ENCODE peak calls at places on chromosome 17, in eight cellular contexts. One of them, this sample, is unnamed.

GRCh38 chr17:19713462-19713861 is 2.9 kb downstream of the SLC47A2 start:
- DNase-seq in heart left ventricle: no peak
- DNase-seq in GM23338: peak
- DNase-seq in mammary epithelial cell: no peak
- DNase-seq in foreskin fibroblast: no peak
- DNase-seq in lung: no peak
- DNase-seq in SK-N-SH: peak
- DNase-seq in heart right ventricle: no peak
- DNase-seq in this sample: no peak

GRCh38 chr17:61260061-61260797 is 139.4 kb upstream of the TBX2 start:
- DNase-seq in heart left ventricle: no peak
- DNase-seq in GM23338: no peak
- DNase-seq in SK-N-SH: no peak
- DNase-seq in lung: no peak
- DNase-seq in heart right ventricle: peak
- DNase-seq in mammary epithelial cell: no peak
- DNase-seq in foreskin fibroblast: peak
- DNase-seq in this sample: no peak

GRCh38 chr17:66301864-66302741 is at the start of gene PRKCA:
- DNase-seq in heart right ventricle: peak
- DNase-seq in SK-N-SH: peak
- DNase-seq in mammary epithelial cell: peak
- DNase-seq in heart left ventricle: peak
- DNase-seq in GM23338: peak
- DNase-seq in lung: peak
- DNase-seq in foreskin fibroblast: peak
- DNase-seq in this sample: peak

GRCh38 chr17:59668816-59669215 is 38.4 kb downstream of the PTRH2 start:
- DNase-seq in heart left ventricle: no peak
- DNase-seq in lung: no peak
- DNase-seq in foreskin fibroblast: peak
- DNase-seq in heart right ventricle: no peak
- DNase-seq in mammary epithelial cell: peak
- DNase-seq in GM23338: no peak
- DNase-seq in SK-N-SH: no peak
- DNase-seq in this sample: peak

GRCh38 chr17:60128171-60128859 is 21.5 kb upstream of the CA4 start:
- DNase-seq in mammary epithelial cell: no peak
- DNase-seq in SK-N-SH: peak
- DNase-seq in GM23338: no peak
- DNase-seq in foreskin fibroblast: no peak
- DNase-seq in heart left ventricle: no peak
- DNase-seq in heart right ventricle: peak
- DNase-seq in lung: peak
- DNase-seq in this sample: no peak

GRCh38 chr17:9050801-9051401 is 29.6 kb downstream of the NTN1 start:
- DNase-seq in SK-N-SH: no peak
- DNase-seq in GM23338: peak
- DNase-seq in mammary epithelial cell: peak
- DNase-seq in heart right ventricle: no peak
- DNase-seq in lung: peak
- DNase-seq in heart left ventricle: no peak
- DNase-seq in foreskin fibroblast: no peak
- DNase-seq in this sample: no peak

GRCh38 chr17:79907855-79908254 is 68.6 kb upstream of the CBX4 start:
- DNase-seq in foreskin fibroblast: peak
- DNase-seq in mammary epithelial cell: no peak
- DNase-seq in lung: peak
- DNase-seq in heart left ventricle: no peak
- DNase-seq in heart right ventricle: no peak
- DNase-seq in GM23338: no peak
- DNase-seq in SK-N-SH: no peak
- DNase-seq in this sample: no peak

GRCh38 chr17:61159415-61159814 is 240.2 kb upstream of the TBX2 start:
- DNase-seq in heart left ventricle: no peak
- DNase-seq in mammary epithelial cell: no peak
- DNase-seq in SK-N-SH: no peak
- DNase-seq in foreskin fibroblast: no peak
- DNase-seq in heart right ventricle: no peak
- DNase-seq in GM23338: peak
- DNase-seq in lung: no peak
- DNase-seq in this sample: no peak

GRCh38 chr17:80246266-80246681 is 14.4 kb upstream of the RNF213 start:
- DNase-seq in lung: no peak
- DNase-seq in foreskin fibroblast: no peak
- DNase-seq in heart left ventricle: no peak
- DNase-seq in mammary epithelial cell: no peak
- DNase-seq in GM23338: no peak
- DNase-seq in SK-N-SH: peak
- DNase-seq in heart right ventricle: no peak
- DNase-seq in this sample: no peak

GRCh38 chr17:33267881-33268548 is 25.1 kb downstream of the ASIC2 start:
- DNase-seq in heart left ventricle: no peak
- DNase-seq in foreskin fibroblast: no peak
- DNase-seq in lung: no peak
- DNase-seq in SK-N-SH: no peak
- DNase-seq in GM23338: no peak
- DNase-seq in heart right ventricle: no peak
- DNase-seq in mammary epithelial cell: no peak
- DNase-seq in this sample: no peak

GRCh38 chr17:18176152-18176551 is 7.5 kb upstream of the ALKBH5 start:
- DNase-seq in foreskin fibroblast: no peak
- DNase-seq in lung: no peak
- DNase-seq in heart right ventricle: no peak
- DNase-seq in GM23338: no peak
- DNase-seq in SK-N-SH: no peak
- DNase-seq in heart left ventricle: no peak
- DNase-seq in mammary epithelial cell: no peak
- DNase-seq in this sample: peak

GRCh38 chr17:4786516-4786915 is 352 bp upstream of the VMO1 start:
- DNase-seq in lung: no peak
- DNase-seq in SK-N-SH: no peak
- DNase-seq in heart right ventricle: peak
- DNase-seq in foreskin fibroblast: no peak
- DNase-seq in GM23338: no peak
- DNase-seq in heart left ventricle: no peak
- DNase-seq in mammary epithelial cell: no peak
- DNase-seq in this sample: no peak

GRCh38 chr17:38825762-38826247 is 684 bp upstream of the CWC25 start:
- DNase-seq in foreskin fibroblast: no peak
- DNase-seq in lung: no peak
- DNase-seq in GM23338: peak
- DNase-seq in heart left ventricle: no peak
- DNase-seq in heart right ventricle: no peak
- DNase-seq in SK-N-SH: no peak
- DNase-seq in mammary epithelial cell: no peak
- DNase-seq in this sample: no peak
- H3K4me3 ChIP-seq in foreskin fibroblast: peak
- H3K4me3 ChIP-seq in lung: peak
- H3K4me3 ChIP-seq in GM23338: peak
- H3K4me3 ChIP-seq in heart left ventricle: peak
- H3K4me3 ChIP-seq in heart right ventricle: peak
- H3K4me3 ChIP-seq in SK-N-SH: peak
- H3K4me3 ChIP-seq in mammary epithelial cell: peak
- H3K4me3 ChIP-seq in this sample: peak

DNA sequence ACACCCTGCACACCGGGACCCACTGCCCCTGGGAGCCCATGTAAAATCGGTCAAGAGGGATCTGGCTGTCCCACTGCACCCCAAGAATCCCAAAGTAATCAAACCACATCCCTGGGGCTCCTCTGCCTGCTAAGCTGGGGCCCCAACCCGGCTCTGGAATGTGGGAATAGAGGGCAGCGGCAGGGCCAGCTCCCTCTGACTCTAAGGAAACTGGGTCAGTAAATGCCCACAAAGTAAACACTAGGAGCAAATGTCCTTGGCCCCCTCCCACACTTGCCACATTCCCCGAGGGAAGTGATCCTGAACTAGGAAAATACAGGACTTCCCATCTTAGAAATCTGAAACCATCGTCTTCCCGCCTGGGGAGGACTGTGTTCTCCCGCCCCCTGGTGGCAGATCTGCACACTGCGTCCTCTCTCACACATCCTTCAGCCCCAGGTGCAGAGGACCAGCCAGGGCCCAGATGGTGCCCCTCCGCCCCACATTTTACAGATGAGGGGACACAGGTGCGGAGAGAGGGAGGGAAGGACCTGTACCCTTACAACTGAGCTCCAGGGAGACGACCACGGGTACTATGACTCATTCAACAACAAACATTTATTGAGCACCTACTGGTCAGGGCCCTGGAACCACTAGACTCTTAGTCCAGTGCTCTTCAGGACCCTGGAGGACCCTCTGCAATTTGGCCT is 10.2 kb downstream of the P3H4 start:
- DNase-seq in GM23338: peak
- DNase-seq in foreskin fibroblast: peak
- DNase-seq in lung: peak
- DNase-seq in SK-N-SH: peak
- DNase-seq in heart right ventricle: peak
- DNase-seq in mammary epithelial cell: peak
- DNase-seq in heart left ventricle: peak
- DNase-seq in this sample: peak
- H3K4me3 ChIP-seq in GM23338: peak
- H3K4me3 ChIP-seq in foreskin fibroblast: no peak
- H3K4me3 ChIP-seq in lung: no peak
- H3K4me3 ChIP-seq in SK-N-SH: no peak
- H3K4me3 ChIP-seq in heart right ventricle: no peak
- H3K4me3 ChIP-seq in mammary epithelial cell: no peak
- H3K4me3 ChIP-seq in heart left ventricle: no peak
- H3K4me3 ChIP-seq in this sample: no peak

DNA sequence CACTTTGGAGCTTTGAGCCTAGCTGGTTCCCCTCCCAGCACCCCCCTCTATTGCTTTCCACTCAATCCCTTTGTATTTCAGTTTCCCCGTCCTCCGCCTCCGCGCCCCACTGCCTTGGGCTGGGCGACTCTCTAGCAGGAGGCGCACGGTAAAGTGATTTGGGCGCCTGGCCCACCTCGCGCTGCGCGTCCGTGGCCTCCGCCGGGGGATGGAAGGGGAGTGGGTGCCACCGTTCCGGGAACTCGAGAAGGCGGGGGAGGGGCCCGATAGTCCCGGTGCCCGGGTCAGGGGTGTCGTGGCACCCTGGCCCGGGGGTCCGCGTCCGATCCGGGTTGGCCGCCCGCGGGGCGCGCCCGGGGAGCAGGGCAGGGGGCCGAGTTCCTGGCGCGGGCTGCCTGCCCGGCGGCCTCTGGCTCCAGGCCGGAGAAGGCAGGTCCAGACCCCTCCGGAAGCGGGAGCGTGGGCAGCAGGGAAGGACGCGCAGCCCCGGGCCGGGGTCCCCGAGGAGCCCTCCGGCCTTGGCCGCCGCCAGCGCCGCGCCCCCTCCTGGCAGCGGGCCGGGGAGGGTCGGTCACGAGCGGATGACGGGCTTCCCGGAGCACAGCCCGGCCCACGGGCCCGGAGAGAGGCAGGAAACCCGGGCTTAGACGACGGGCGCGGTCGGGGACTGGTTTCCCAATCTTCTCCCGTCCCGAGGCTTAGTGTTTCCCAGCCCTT is 15.8 kb downstream of the MEOX1 start:
- DNase-seq in SK-N-SH: peak
- DNase-seq in lung: peak
- DNase-seq in GM23338: peak
- DNase-seq in mammary epithelial cell: no peak
- DNase-seq in foreskin fibroblast: no peak
- DNase-seq in heart right ventricle: peak
- DNase-seq in heart left ventricle: peak
- DNase-seq in this sample: no peak
- H3K4me3 ChIP-seq in SK-N-SH: peak
- H3K4me3 ChIP-seq in lung: peak
- H3K4me3 ChIP-seq in GM23338: peak
- H3K4me3 ChIP-seq in mammary epithelial cell: no peak
- H3K4me3 ChIP-seq in foreskin fibroblast: peak
- H3K4me3 ChIP-seq in heart right ventricle: peak
- H3K4me3 ChIP-seq in heart left ventricle: peak
- H3K4me3 ChIP-seq in this sample: no peak

DNA sequence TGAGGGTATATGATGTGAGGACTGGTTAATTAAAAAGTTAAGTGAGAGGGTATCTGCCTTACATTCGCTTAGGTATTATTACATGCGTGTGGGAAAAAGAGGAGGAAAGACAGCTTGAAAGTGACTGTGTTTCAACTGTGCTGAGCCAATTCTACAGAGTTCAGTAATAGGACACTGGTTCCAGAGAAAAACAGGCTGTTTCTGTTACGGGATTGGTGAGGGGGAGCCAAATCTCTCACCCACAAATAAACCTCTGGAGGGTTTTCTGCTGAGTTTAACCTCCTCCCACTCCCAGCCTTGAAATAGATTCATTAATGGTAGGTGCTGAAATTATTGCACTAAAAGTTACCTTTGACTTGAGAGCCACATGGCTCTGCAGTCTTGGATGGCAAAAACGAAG is 3.9 kb upstream of the KRT26 start:
- DNase-seq in heart left ventricle: no peak
- DNase-seq in mammary epithelial cell: no peak
- DNase-seq in GM23338: no peak
- DNase-seq in lung: no peak
- DNase-seq in heart right ventricle: no peak
- DNase-seq in foreskin fibroblast: no peak
- DNase-seq in SK-N-SH: no peak
- DNase-seq in this sample: no peak
- H3K4me3 ChIP-seq in heart left ventricle: no peak
- H3K4me3 ChIP-seq in mammary epithelial cell: no peak
- H3K4me3 ChIP-seq in GM23338: no peak
- H3K4me3 ChIP-seq in lung: no peak
- H3K4me3 ChIP-seq in heart right ventricle: no peak
- H3K4me3 ChIP-seq in foreskin fibroblast: no peak
- H3K4me3 ChIP-seq in SK-N-SH: no peak
- H3K4me3 ChIP-seq in this sample: no peak

GRCh38 chr17:27473190-27473747 is 17.0 kb downstream of the KSR1 start:
- DNase-seq in foreskin fibroblast: no peak
- DNase-seq in heart right ventricle: no peak
- DNase-seq in heart left ventricle: no peak
- DNase-seq in lung: no peak
- DNase-seq in mammary epithelial cell: no peak
- DNase-seq in SK-N-SH: no peak
- DNase-seq in GM23338: no peak
- DNase-seq in this sample: no peak
- H3K4me3 ChIP-seq in foreskin fibroblast: no peak
- H3K4me3 ChIP-seq in heart right ventricle: no peak
- H3K4me3 ChIP-seq in heart left ventricle: no peak
- H3K4me3 ChIP-seq in lung: no peak
- H3K4me3 ChIP-seq in mammary epithelial cell: no peak
- H3K4me3 ChIP-seq in SK-N-SH: no peak
- H3K4me3 ChIP-seq in GM23338: no peak
- H3K4me3 ChIP-seq in this sample: no peak

DNA sequence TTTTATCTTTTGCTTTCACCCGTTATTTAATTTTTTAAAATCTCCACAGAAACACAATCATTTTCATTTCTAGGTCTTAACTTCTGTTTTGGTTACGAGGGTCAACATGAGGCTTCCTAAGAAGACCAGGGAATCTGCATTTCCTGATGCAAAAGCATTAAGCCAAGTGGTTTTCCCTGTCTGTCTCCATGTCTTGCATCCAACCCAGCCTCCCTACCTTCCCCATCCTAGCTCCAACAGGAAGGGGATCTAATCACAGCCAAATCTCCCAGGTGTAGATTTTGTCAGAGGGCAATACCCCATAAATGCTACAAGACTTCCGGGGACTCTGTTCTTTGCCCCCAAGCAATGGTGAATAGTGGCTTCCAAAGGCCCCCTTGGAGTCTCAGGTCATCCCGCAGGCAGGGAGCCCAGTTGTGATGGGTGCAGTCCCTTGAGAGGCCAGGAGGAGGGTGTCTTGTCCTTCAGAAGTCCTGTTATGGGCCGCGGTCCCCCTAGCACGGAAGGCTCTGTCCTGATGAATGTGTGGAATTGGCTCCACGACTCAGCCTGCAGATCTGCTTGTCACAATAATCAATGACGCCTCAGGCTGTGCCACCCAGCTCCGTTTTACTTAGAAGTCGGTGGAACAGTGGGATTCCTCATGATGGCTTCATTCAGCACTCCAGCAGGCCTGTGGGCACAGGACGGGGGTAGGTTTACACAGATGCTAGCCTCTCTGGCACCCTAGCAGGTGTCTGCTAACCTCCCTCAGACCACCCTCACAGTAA is 141.1 kb downstream of the RGS9 start:
- DNase-seq in lung: peak
- DNase-seq in heart left ventricle: no peak
- DNase-seq in foreskin fibroblast: peak
- DNase-seq in GM23338: peak
- DNase-seq in mammary epithelial cell: peak
- DNase-seq in heart right ventricle: peak
- DNase-seq in SK-N-SH: peak
- DNase-seq in this sample: peak
- H3K4me3 ChIP-seq in lung: no peak
- H3K4me3 ChIP-seq in heart left ventricle: no peak
- H3K4me3 ChIP-seq in foreskin fibroblast: peak
- H3K4me3 ChIP-seq in GM23338: no peak
- H3K4me3 ChIP-seq in mammary epithelial cell: no peak
- H3K4me3 ChIP-seq in heart right ventricle: no peak
- H3K4me3 ChIP-seq in SK-N-SH: no peak
- H3K4me3 ChIP-seq in this sample: no peak

This sample was measured in NB4.